ENCODE peak calls at places on chromosomes 2 and 18, in six cellular contexts. T, O, Y, Z, V and P are unnamed samples.

GRCh38 chr2:148721520-148721931 is 77.0 kb downstream of the EPC2 start:
- DNase-seq in T (no peak), O (peak), Y (no peak), Z (no peak), V (no peak), P (no peak)

GRCh38 chr2:239905884-239906654 is 119.1 kb downstream of the NDUFA10 start:
- DNase-seq in T (no peak), O (no peak), Y (no peak), Z (no peak), V (no peak), P (no peak)

GRCh38 chr2:72104821-72105588 is 42.7 kb downstream of the CYP26B1 start:
- DNase-seq in T (no peak), O (no peak), Y (no peak), Z (no peak), V (no peak), P (no peak)

GRCh38 chr2:134737671-134738070 is 18.9 kb upstream of the TMEM163 start:
- DNase-seq in T (no peak), O (no peak), Y (no peak), Z (no peak), V (no peak), P (peak)

GRCh38 chr18:74951165-74951760 is 257.7 kb downstream of the PTGR3 start:
- DNase-seq in T (no peak), O (peak), Y (peak), Z (no peak), V (peak), P (no peak)

GRCh38 chr2:162172802-162173201 is 20.8 kb upstream of the GCG start:
- DNase-seq in T (no peak), O (no peak), Y (no peak), Z (no peak), V (no peak), P (no peak)

GRCh38 chr18:62118324-62118723 is 68.5 kb downstream of the PIGN start:
- DNase-seq in T (no peak), O (peak), Y (no peak), Z (no peak), V (no peak), P (no peak)

GRCh38 chr18:44699571-44700261 is 19.0 kb downstream of the SETBP1 start:
- DNase-seq in T (no peak), O (no peak), Y (no peak), Z (no peak), V (no peak), P (no peak)

GRCh38 chr18:74804677-74805076 is 207.0 kb downstream of the ZNF407 start:
- DNase-seq in T (no peak), O (no peak), Y (no peak), Z (no peak), V (peak), P (peak)

GRCh38 chr2:86785456-86785855 is 5.3 kb downstream of the CD8A start:
- DNase-seq in T (no peak), O (no peak), Y (no peak), Z (no peak), V (no peak), P (no peak)

GRCh38 chr2:218406949-218407703 is 7.5 kb downstream of the CTDSP1 start:
- DNase-seq in T (peak), O (peak), Y (peak), Z (no peak), V (no peak), P (peak)

GRCh38 chr2:201969241-201969937 is 64.3 kb upstream of the FZD7 start:
- DNase-seq in T (no peak), O (no peak), Y (no peak), Z (no peak), V (no peak), P (no peak)

GRCh38 chr2:207283356-207283755 is 117.6 kb upstream of the KLF7 start:
- DNase-seq in T (no peak), O (no peak), Y (no peak), Z (no peak), V (no peak), P (peak)

GRCh38 chr2:160918909-160919503 is 241.2 kb upstream of the TANK start:
- DNase-seq in T (peak), O (peak), Y (peak), Z (no peak), V (peak), P (peak)

GRCh38 chr18:75053028-75053624 is 155.8 kb downstream of the PTGR3 start:
- DNase-seq in T (peak), O (no peak), Y (no peak), Z (no peak), V (no peak), P (no peak)

GRCh38 chr2:204638795-204639194 is 93.5 kb downstream of the PARD3B start:
- DNase-seq in T (no peak), O (no peak), Y (peak), Z (no peak), V (no peak), P (no peak)

GRCh38 chr2:37851828-37852584 is 73.1 kb upstream of the RMDN2 start:
- DNase-seq in T (no peak), O (no peak), Y (no peak), Z (no peak), V (peak), P (no peak)

GRCh38 chr18:46716827-46717226 is 40.0 kb downstream of the ST8SIA5 start:
- DNase-seq in T (no peak), O (no peak), Y (no peak), Z (no peak), V (no peak), P (no peak)

GRCh38 chr2:107588960-107589542 is 237.6 kb upstream of the RGPD4 start:
- DNase-seq in T (no peak), O (no peak), Y (no peak), Z (no peak), V (no peak), P (no peak)

GRCh38 chr2:145221032-145221431 is 701.1 kb upstream of the ZEB2 start:
- DNase-seq in T (no peak), O (no peak), Y (no peak), Z (no peak), V (no peak), P (no peak)

GRCh38 chr18:3248062-3248669 is 565 bp downstream of the MYL12A start:
- DNase-seq in T (peak), O (peak), Y (peak), Z (peak), V (peak), P (peak)

GRCh38 chr2:126778561-126779285 is 120.0 kb upstream of the TEX51 start:
- DNase-seq in T (no peak), O (no peak), Y (no peak), Z (peak), V (no peak), P (no peak)

GRCh38 chr2:234714711-234715110 is 217.8 kb upstream of the ARL4C start:
- DNase-seq in T (no peak), O (no peak), Y (no peak), Z (no peak), V (no peak), P (no peak)

GRCh38 chr18:69992776-69993175 is 45.1 kb upstream of the CD226 start:
- DNase-seq in T (no peak), O (peak), Y (no peak), Z (no peak), V (no peak), P (no peak)

DNA sequence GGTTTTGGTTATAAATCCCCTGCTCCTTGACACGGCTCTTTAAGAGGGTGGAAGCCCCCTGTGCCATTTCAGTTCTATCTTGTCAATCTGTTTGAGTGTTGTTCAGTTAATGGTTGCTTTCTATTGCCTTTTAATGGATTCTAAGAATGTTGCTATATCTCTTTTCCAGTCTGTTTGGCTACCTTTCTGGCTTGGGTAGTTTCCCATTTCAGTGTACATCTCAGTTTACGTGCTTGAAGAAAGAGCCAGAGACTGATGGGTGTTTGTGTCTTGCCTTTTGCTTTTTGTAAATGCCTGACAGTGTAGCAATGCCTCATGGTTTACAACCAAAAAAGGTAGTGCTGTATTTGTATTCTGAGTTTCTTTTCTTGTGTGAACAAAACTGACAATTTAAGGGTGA is 45.3 kb downstream of the SPATS2L start:
- DNase-seq in T (no peak), O (no peak), Y (no peak), Z (no peak), V (no peak), P (no peak)
- H3K27ac ChIP-seq in T (no peak), O (no peak), Y (peak), Z (no peak), V (no peak), P (no peak)

GRCh38 chr18:58578835-58579560 is 49.9 kb downstream of the ALPK2 start:
- DNase-seq in T (no peak), O (peak), Y (peak), Z (no peak), V (no peak), P (no peak)
- H2AFZ ChIP-seq in T (no peak), O (no peak), Y (peak), Z (peak), V (no peak), P (no peak)

GRCh38 chr2:199455186-199455532 is 2.6 kb downstream of the SATB2 start:
- DNase-seq in T (no peak), O (no peak), Y (no peak), Z (no peak), V (no peak), P (no peak)
- H3K4me3 ChIP-seq in T (no peak), O (peak), Y (peak), Z (peak), V (no peak), P (no peak)

GRCh38 chr18:22191346-22191710 is 21.9 kb downstream of the GATA6 start:
- DNase-seq in T (no peak), O (peak), Y (no peak), Z (no peak), V (no peak), P (no peak)
- H3K27ac ChIP-seq in T (no peak), O (no peak), Y (peak), Z (no peak), V (no peak), P (no peak)

DNA sequence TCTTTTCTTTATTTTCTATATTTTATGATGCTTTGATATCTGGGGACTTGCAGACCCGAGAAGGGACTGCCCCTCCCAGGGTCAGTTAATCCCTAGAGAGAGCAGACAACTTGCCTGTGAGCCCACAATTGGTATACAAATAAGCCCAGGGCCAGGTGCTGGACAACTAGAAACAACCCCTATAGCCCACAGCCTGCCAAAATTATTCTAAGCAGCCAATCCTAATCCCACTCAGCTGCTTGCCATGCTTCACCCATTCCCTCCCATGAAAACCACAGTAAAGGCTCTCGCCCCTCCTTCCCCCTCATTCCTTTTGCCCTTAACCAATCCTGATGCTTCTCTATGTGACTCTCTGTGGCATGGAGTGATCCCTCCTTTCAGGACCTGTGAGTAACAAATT is 380.7 kb downstream of the RBM43 start:
- DNase-seq in T (no peak), O (no peak), Y (no peak), Z (no peak), V (no peak), P (no peak)
- H2AFZ ChIP-seq in T (no peak), O (no peak), Y (no peak), Z (no peak), V (no peak), P (no peak)

DNA sequence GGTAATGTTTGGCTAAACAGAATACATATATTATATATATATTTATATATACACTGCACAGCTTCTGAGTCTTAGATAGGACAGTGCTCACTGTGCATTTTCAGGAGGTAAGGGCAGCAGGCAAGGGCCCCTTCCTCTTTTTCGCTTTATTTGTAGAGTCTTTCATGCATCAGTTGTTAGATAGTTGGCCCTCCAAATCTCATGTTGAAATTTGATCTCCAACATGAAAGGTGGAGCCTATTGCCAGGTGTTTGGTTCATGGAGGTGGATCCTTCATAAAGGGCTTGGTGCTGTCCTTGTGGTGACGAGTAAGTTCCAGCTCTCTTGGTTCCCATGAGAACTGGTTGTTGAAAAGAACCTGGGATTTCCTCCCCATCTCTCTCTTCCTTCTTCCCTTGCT is 48.1 kb downstream of the TSN start:
- DNase-seq in T (no peak), O (no peak), Y (no peak), Z (no peak), V (no peak), P (peak)
- H3K4me3 ChIP-seq in T (no peak), O (no peak), Y (no peak), Z (no peak), V (no peak), P (peak)

GRCh38 chr2:219443697-219444023 is 9.0 kb downstream of the SPEG start:
- DNase-seq in T (no peak), O (no peak), Y (no peak), Z (no peak), V (no peak), P (no peak)

GRCh38 chr2:219442206-219443015 is 7.8 kb downstream of the SPEG start:
- DNase-seq in T (no peak), O (no peak), Y (no peak), Z (no peak), V (no peak), P (no peak)

GRCh38 chr2:219444566-219445091 is 10.0 kb downstream of the SPEG start:
- DNase-seq in T (no peak), O (no peak), Y (no peak), Z (no peak), V (no peak), P (no peak)

GRCh38 chr2:219441451-219442205 is 7.0 kb downstream of the SPEG start:
- DNase-seq in T (peak), O (peak), Y (peak), Z (no peak), V (peak), P (no peak)

GRCh38 chr2:219443016-219443696 is 8.5 kb downstream of the SPEG start:
- DNase-seq in T (no peak), O (no peak), Y (no peak), Z (no peak), V (no peak), P (no peak)
- H3K27ac ChIP-seq in T (no peak), O (no peak), Y (no peak), Z (no peak), V (no peak), P (no peak)

GRCh38 chr2:119230219-119230618 is 6.6 kb downstream of the STEAP3 start:
- DNase-seq in T (no peak), O (no peak), Y (no peak), Z (no peak), V (no peak), P (no peak)
- H2AFZ ChIP-seq in T (no peak), O (no peak), Y (no peak), Z (no peak), V (no peak), P (no peak)

DNA sequence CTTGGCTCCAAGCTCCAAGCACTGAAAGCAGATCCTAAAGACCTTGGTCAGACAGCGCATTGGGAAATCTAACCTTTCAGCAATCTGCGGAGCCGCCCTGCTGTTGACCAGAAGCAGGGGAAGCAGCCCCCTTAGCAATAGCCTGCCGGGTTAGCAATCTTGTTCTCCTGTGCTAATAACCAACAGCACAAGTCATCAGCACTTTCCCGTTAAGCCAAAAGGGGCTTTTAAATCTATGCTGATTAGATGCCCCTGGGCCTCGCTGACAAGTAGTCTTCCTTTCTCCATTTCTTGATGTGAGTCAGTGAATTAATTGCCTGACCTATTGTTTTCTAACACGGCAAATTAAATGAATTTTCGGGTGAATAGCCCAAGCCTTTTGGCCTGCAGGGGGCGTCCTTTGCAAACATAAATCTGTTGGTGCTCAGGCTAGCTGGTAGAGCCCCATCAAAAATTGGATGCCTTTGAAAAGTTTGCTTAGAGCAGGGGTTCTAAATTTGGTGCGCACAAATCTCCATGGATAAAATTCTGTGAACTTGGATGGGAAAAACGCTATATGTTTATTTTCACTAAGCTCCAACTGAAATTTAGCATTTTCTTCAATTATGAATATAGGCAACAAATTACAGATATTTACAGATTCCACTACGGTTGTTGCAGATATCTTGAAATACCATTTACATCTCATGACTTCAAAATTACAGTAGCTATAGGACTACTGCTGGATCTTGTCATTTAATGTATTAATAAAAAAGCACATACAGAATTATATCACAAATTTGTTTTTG is 24.7 kb downstream of the MAIP1 start:
- DNase-seq in T (peak), O (peak), Y (peak), Z (peak), V (peak), P (peak)
- H3K4me3 ChIP-seq in T (no peak), O (no peak), Y (no peak), Z (peak), V (no peak), P (no peak)